ENCODE peak calls at places on chromosomes 1 and 21, in seven cellular contexts. C is stimulated activated CD8-positive, alpha-beta memory T cell treated with anti-CD3 and anti-CD28 coated beads, Interleukin-4, amount 100 ng/mL, for 24 hours; X is BJ; N is frontal cortex; Q is uterus; G is fibroblast of lung; U is NCI-H510A treated with DMSO at 0.1 percent for 48 hours. J is an unnamed sample.

GRCh38 chr21:34877485-34878128 is 171.5 kb downstream of the RUNX1 start:
- DNase-seq in X (no peak), G (no peak), U (peak; percentile 92), C (no peak), Q (no peak), N (no peak), J (peak; percentile 71)

GRCh38 chr1:28663871-28664470 is 4.6 kb upstream of the GMEB1 start:
- DNase-seq in X (no peak), C (no peak), U (no peak), G (no peak), N (no peak), Q (no peak), J (no peak)

GRCh38 chr1:65230741-65231439 is 78.5 kb upstream of the DNAJC6 start:
- DNase-seq in N (no peak), Q (no peak), U (peak; percentile 66), G (no peak), C (no peak), X (no peak), J (peak; percentile 5)

GRCh38 chr1:36594041-36594440 is 111.3 kb upstream of the CSF3R start:
- DNase-seq in C (no peak), G (no peak), N (no peak), X (no peak), Q (no peak), U (no peak), J (no peak)

GRCh38 chr1:26003756-26004155 is 5.9 kb upstream of the PAFAH2 start:
- DNase-seq in Q (no peak), G (no peak), C (no peak), N (no peak), U (no peak), X (no peak), J (no peak)

GRCh38 chr1:94654505-94654904 is 112.9 kb upstream of the F3 start:
- DNase-seq in U (no peak), Q (no peak), C (no peak), X (no peak), N (no peak), G (no peak), J (no peak)

GRCh38 chr1:193951989-193952388 is 765.6 kb upstream of the B3GALT2 start:
- DNase-seq in Q (no peak), N (no peak), G (no peak), X (no peak), U (no peak), C (no peak), J (no peak)

GRCh38 chr1:115829023-115829674 is 11.8 kb downstream of the NHLH2 start:
- DNase-seq in N (no peak), X (peak; percentile 51), Q (peak; percentile 42), C (no peak), U (no peak), G (peak; percentile 79), J (no peak)

GRCh38 chr1:42940851-42941639 is 17.6 kb downstream of the SLC2A1 start:
- DNase-seq in G (peak; percentile 100), Q (no peak), U (peak; percentile 85), N (no peak), X (peak; percentile 94), C (no peak), J (no peak)

GRCh38 chr1:163877016-163877415 is 555.3 kb downstream of the NUF2 start:
- DNase-seq in Q (no peak), U (no peak), C (no peak), X (peak; percentile 64), N (no peak), G (peak; percentile 27), J (no peak)

GRCh38 chr1:228291906-228292608 is 84.2 kb downstream of the OBSCN start:
- DNase-seq in C (no peak), G (no peak), X (no peak), Q (no peak), N (no peak), U (no peak), J (no peak)